ENCODE peak calls at places on chromosomes 1 and 21, in nine cellular contexts. L is astrocyte, T is neuronal stem cell, P is hepatocyte, S is right lobe of liver, U is brain microvascular endothelial cell, F is H7, Z is Peyer's patch, M is IMR-90. N is an unnamed sample.
A peak's percentile ranks its signal among the peaks of the same experiment; 100 is the strongest.

GRCh38 chr1:179080866-179081695 is 789 bp upstream of the TOR3A start:
- DNase-seq in L (no peak), T (no peak), P (no peak), S (no peak), U (no peak), F (no peak), Z (no peak), M (no peak), N (no peak)

GRCh38 chr1:228986093-228986904 is 251.0 kb downstream of the RHOU start:
- DNase-seq in L (peak; percentile 19), T (no peak), P (peak; percentile 45), S (peak; percentile 62), U (no peak), F (peak; percentile 59), Z (peak; percentile 29), M (peak; percentile 25), N (no peak)

GRCh38 chr1:37255111-37255795 is 219.1 kb upstream of the ZC3H12A start:
- DNase-seq in L (no peak), T (peak; percentile 76), P (peak; percentile 58), S (no peak), U (peak; percentile 2), F (peak; percentile 92), Z (no peak), M (no peak), N (no peak)

GRCh38 chr21:27076035-27076434 is 109.1 kb upstream of the ADAMTS5 start:
- DNase-seq in L (no peak), T (no peak), P (no peak), S (no peak), U (no peak), F (no peak), Z (no peak), M (peak; percentile 11), N (no peak)

GRCh38 chr1:34409689-34410229 is 233.1 kb downstream of the C1orf94 start:
- DNase-seq in L (no peak), T (no peak), P (no peak), S (no peak), U (no peak), F (no peak), Z (no peak), M (no peak), N (no peak)

GRCh38 chr1:198465201-198466144 is 75.0 kb downstream of the ATP6V1G3 start:
- DNase-seq in L (peak; percentile 59), T (peak; percentile 35), P (peak; percentile 56), S (no peak), U (peak; percentile 35), F (no peak), Z (no peak), M (peak; percentile 70), N (peak; percentile 32)

GRCh38 chr1:185404864-185405568 is 88.0 kb upstream of the IVNS1ABP start:
- DNase-seq in L (no peak), T (no peak), P (no peak), S (no peak), U (no peak), F (no peak), Z (no peak), M (no peak), N (no peak)

GRCh38 chr1:168719306-168720111 is 9.5 kb downstream of the DPT start:
- DNase-seq in L (peak; percentile 68), T (no peak), P (peak; percentile 23), S (no peak), U (no peak), F (no peak), Z (no peak), M (no peak), N (no peak)

GRCh38 chr1:25758466-25759070 is 41.4 kb upstream of the SELENON start:
- DNase-seq in L (no peak), T (no peak), P (no peak), S (no peak), U (no peak), F (no peak), Z (no peak), M (no peak), N (no peak)

GRCh38 chr1:186532481-186532880 is 71.6 kb upstream of the PDC start:
- DNase-seq in L (no peak), T (no peak), P (no peak), S (no peak), U (no peak), F (no peak), Z (no peak), M (peak; percentile 10), N (no peak)

GRCh38 chr1:10181154-10181553 is 29.2 kb upstream of the KIF1B start:
- DNase-seq in L (no peak), T (no peak), P (no peak), S (no peak), U (no peak), F (no peak), Z (no peak), M (no peak), N (peak; percentile 49)

GRCh38 chr1:232388363-232388762 is 241.6 kb downstream of the SIPA1L2 start:
- DNase-seq in L (no peak), T (no peak), P (no peak), S (no peak), U (no peak), F (no peak), Z (no peak), M (no peak), N (no peak)

GRCh38 chr1:41822865-41823264 is 95.9 kb downstream of the HIVEP3 start:
- DNase-seq in L (no peak), T (no peak), P (no peak), S (no peak), U (no peak), F (no peak), Z (no peak), M (no peak), N (no peak)

GRCh38 chr1:150476754-150477153 is 10.5 kb upstream of the TARS2 start:
- DNase-seq in L (no peak), T (no peak), P (no peak), S (no peak), U (no peak), F (no peak), Z (no peak), M (no peak), N (no peak)

GRCh38 chr1:77048615-77049005 is 170.6 kb downstream of the PIGK start:
- DNase-seq in L (no peak), T (no peak), P (no peak), S (no peak), U (no peak), F (no peak), Z (no peak), M (no peak), N (no peak)

GRCh38 chr1:204647114-204647804 is 38.3 kb downstream of the LRRN2 start:
- DNase-seq in L (peak; percentile 66), T (peak; percentile 39), P (peak; percentile 74), S (no peak), U (peak; percentile 77), F (peak; percentile 78), Z (no peak), M (peak; percentile 70), N (peak; percentile 2)

GRCh38 chr1:9840176-9840575 is 16.4 kb upstream of the CLSTN1 start:
- DNase-seq in L (no peak), T (no peak), P (no peak), S (no peak), U (no peak), F (peak; percentile 18), Z (no peak), M (no peak), N (no peak)

GRCh38 chr1:170510163-170510562 is 21.8 kb upstream of the GORAB start:
- DNase-seq in L (no peak), T (no peak), P (no peak), S (no peak), U (peak; percentile 27), F (no peak), Z (no peak), M (peak; percentile 41), N (no peak)

DNA sequence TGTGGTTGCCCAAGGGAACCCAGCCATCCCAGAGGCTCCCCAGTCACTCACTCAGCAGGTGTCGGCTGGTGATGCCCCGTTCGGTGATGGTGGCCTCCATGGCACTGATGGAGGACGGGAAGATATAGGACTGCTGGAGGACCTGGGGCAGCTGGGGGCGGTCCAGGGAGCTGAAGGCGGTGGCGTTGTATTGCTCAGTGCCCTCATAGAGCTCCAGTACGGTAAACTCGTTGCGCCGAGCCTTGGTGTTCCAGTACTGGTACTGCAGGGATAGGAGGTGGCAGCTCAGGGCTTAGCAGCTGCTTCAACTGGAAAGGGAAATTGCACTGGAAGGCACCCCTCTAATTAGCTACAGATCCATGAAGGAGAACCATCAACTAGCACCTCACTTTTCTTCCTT is 12.5 kb upstream of the UBR4 start:
- DNase-seq in L (no peak), T (no peak), P (no peak), S (no peak), U (no peak), F (no peak), Z (no peak), M (no peak), N (no peak)
- H3K36me3 ChIP-seq in L (peaks cover 50% of the 10 kb centered on the region), T (peaks cover 97% of the 10 kb centered on the region), P (no peaks in the 10 kb centered on the region), S (peaks cover 12% of the 10 kb centered on the region), U (peaks cover 70% of the 10 kb centered on the region), F (peaks cover 43% of the 10 kb centered on the region), Z (no peaks in the 10 kb centered on the region), M (peaks cover 61% of the 10 kb centered on the region), N (peaks cover 25% of the 10 kb centered on the region)

GRCh38 chr1:234164098-234164709 is 209.1 kb upstream of the COA6 start:
- DNase-seq in L (no peak), T (no peak), P (no peak), S (no peak), U (no peak), F (no peak), Z (no peak), M (no peak), N (no peak)

GRCh38 chr1:234162661-234163060 is 210.6 kb upstream of the COA6 start:
- DNase-seq in L (no peak), T (no peak), P (no peak), S (no peak), U (no peak), F (no peak), Z (no peak), M (no peak), N (no peak)

GRCh38 chr1:234168061-234168724 is 205.1 kb upstream of the COA6 start:
- DNase-seq in L (no peak), T (no peak), P (no peak), S (no peak), U (no peak), F (no peak), Z (no peak), M (no peak), N (no peak)

GRCh38 chr1:234169161-234169849 is 204.0 kb upstream of the COA6 start:
- DNase-seq in L (no peak), T (no peak), P (no peak), S (no peak), U (no peak), F (no peak), Z (no peak), M (no peak), N (no peak)

GRCh38 chr1:234163267-234163919 is 209.9 kb upstream of the COA6 start:
- DNase-seq in L (no peak), T (no peak), P (no peak), S (no peak), U (no peak), F (no peak), Z (no peak), M (no peak), N (no peak)
- H3K4me3 ChIP-seq in L (no peak overlapping the region), T (no peak overlapping the region), P (no peak overlapping the region), S (no peak overlapping the region), U (no peak overlapping the region), F (no peak overlapping the region), Z (no peak overlapping the region), M (no peak overlapping the region), N (no peak overlapping the region)

GRCh38 chr1:56537660-56538059 is 41.7 kb downstream of the PLPP3 start:
- DNase-seq in L (no peak), T (no peak), P (no peak), S (no peak), U (no peak), F (no peak), Z (no peak), M (no peak), N (no peak)
- H3K36me3 ChIP-seq in L (peaks cover 10% of the 10 kb centered on the region), T (peaks cover 58% of the 10 kb centered on the region), P (peaks cover 4% of the 10 kb centered on the region), S (peaks cover 2% of the 10 kb centered on the region), U (no peaks in the 10 kb centered on the region), F (peaks cover 6% of the 10 kb centered on the region), Z (no peaks in the 10 kb centered on the region), M (peaks cover 53% of the 10 kb centered on the region), N (peaks cover 5% of the 10 kb centered on the region)

GRCh38 chr21:30646904-30647303 is 4.2 kb downstream of the KRTAP20-3 start:
- DNase-seq in L (no peak), T (no peak), P (no peak), S (no peak), U (no peak), F (no peak), Z (no peak), M (no peak), N (no peak)
- H3K4me3 ChIP-seq in L (no peak overlapping the region), T (no peak overlapping the region), P (no peak overlapping the region), S (no peak overlapping the region), U (no peak overlapping the region), F (no peak overlapping the region), Z (no peak overlapping the region), M (no peak overlapping the region), N (no peak overlapping the region)

N was measured in BJ.